ENCODE peak calls at places on chromosomes 16 and 17, in eight cellular contexts. A is Panc1; W is upper lobe of left lung; N is CD8-positive, alpha-beta memory T cell; X is HAP-1; O is Caco-2; H is left lung; Y is Peyer's patch. S is an unnamed sample.

GRCh38 chr16:11401161-11402050 is 56.1 kb downstream of the RMI2 start:
- DNase-seq in A (no peak), W (peak; percentile 58), N (no peak), X (no peak), O (no peak), H (no peak), Y (no peak), S (no peak)

GRCh38 chr17:64042700-64043485 is 22.5 kb upstream of the ICAM2 start:
- DNase-seq in A (no peak), W (no peak), N (no peak), X (no peak), O (no peak), H (no peak), Y (no peak), S (no peak)

GRCh38 chr17:19345486-19346350 is 16.8 kb downstream of the B9D1 start:
- DNase-seq in A (no peak), W (peak; percentile 18), N (no peak), X (no peak), O (no peak), H (no peak), Y (no peak), S (no peak)

GRCh38 chr17:50259484-50260324 is 14.6 kb upstream of the TMEM92 start:
- DNase-seq in A (no peak), W (no peak), N (no peak), X (no peak), O (no peak), H (no peak), Y (no peak), S (no peak)

GRCh38 chr16:84712138-84712671 is 12.4 kb downstream of the USP10 start:
- DNase-seq in A (no peak), W (no peak), N (no peak), X (no peak), O (no peak), H (no peak), Y (no peak), S (no peak)

GRCh38 chr17:75565066-75565465 is 22.5 kb upstream of the MYO15B start:
- DNase-seq in A (no peak), W (no peak), N (no peak), X (no peak), O (peak; percentile 79), H (no peak), Y (no peak), S (no peak)

GRCh38 chr16:69017036-69017783 is 88.2 kb upstream of the HAS3 start:
- DNase-seq in A (no peak), W (no peak), N (no peak), X (no peak), O (no peak), H (no peak), Y (no peak), S (no peak)

GRCh38 chr17:40854175-40854814 is 12.7 kb downstream of the KRT12 start:
- DNase-seq in A (peak; percentile 50), W (no peak), N (no peak), X (no peak), O (no peak), H (no peak), Y (no peak), S (no peak)

GRCh38 chr17:82295472-82295814 is 21.9 kb upstream of the CSNK1D start:
- DNase-seq in A (no peak), W (no peak), N (no peak), X (no peak), O (no peak), H (no peak), Y (no peak), S (no peak)

GRCh38 chr16:57639172-57639571 is 10.7 kb downstream of the ADGRG1 start:
- DNase-seq in A (no peak), W (no peak), N (no peak), X (peak; percentile 60), O (no peak), H (no peak), Y (no peak), S (no peak)

GRCh38 chr17:48155889-48156670 is 48.5 kb downstream of the SNX11 start:
- DNase-seq in A (no peak), W (no peak), N (no peak), X (no peak), O (no peak), H (no peak), Y (no peak), S (no peak)

GRCh38 chr17:76598004-76598439 is 12.4 kb upstream of the ST6GALNAC2 start:
- DNase-seq in A (no peak), W (no peak), N (no peak), X (no peak), O (no peak), H (no peak), Y (no peak), S (no peak)

GRCh38 chr16:30490210-30490609 is 17.7 kb downstream of the ITGAL start:
- DNase-seq in A (no peak), W (no peak), N (no peak), X (peak; percentile 71), O (no peak), H (no peak), Y (no peak), S (no peak)

GRCh38 chr16:85508993-85509392 is 104.1 kb upstream of the GSE1 start:
- DNase-seq in A (no peak), W (no peak), N (no peak), X (no peak), O (no peak), H (no peak), Y (no peak), S (no peak)

GRCh38 chr17:17712268-17712924 is 31.1 kb downstream of the RAI1 start:
- DNase-seq in A (no peak), W (no peak), N (no peak), X (no peak), O (no peak), H (no peak), Y (no peak), S (no peak)

GRCh38 chr17:70072900-70073299 is 2.1 kb upstream of the KCNJ16 start:
- DNase-seq in A (no peak), W (no peak), N (no peak), X (no peak), O (no peak), H (no peak), Y (no peak), S (no peak)

GRCh38 chr16:87947356-87948118 is 3.7 kb upstream of the BANP start:
- DNase-seq in A (no peak), W (no peak), N (no peak), X (no peak), O (no peak), H (no peak), Y (no peak), S (no peak)

GRCh38 chr17:57421393-57421717 is 165.0 kb downstream of the MSI2 start:
- DNase-seq in A (no peak), W (no peak), N (no peak), X (no peak), O (no peak), H (no peak), Y (no peak), S (no peak)
- H3K36me3 ChIP-seq in A (no peaks in the 10 kb centered on the region), W (no peaks in the 10 kb centered on the region), N (no peaks in the 10 kb centered on the region), X (no peaks in the 10 kb centered on the region), O (peaks cover 2% of the 10 kb centered on the region), H (no peaks in the 10 kb centered on the region), Y (no peaks in the 10 kb centered on the region), S (no peaks in the 10 kb centered on the region)

GRCh38 chr16:81041696-81042095 is 6.1 kb downstream of the ATMIN start:
- DNase-seq in A (no peak), W (no peak), N (no peak), X (peak; percentile 20), O (no peak), H (no peak), Y (no peak), S (no peak)
- H3K36me3 ChIP-seq in A (peaks cover 3% of the 10 kb centered on the region), W (peaks cover 43% of the 10 kb centered on the region), N (no peaks in the 10 kb centered on the region), X (peaks cover 62% of the 10 kb centered on the region), O (peaks cover 4% of the 10 kb centered on the region), H (no peaks in the 10 kb centered on the region), Y (no peaks in the 10 kb centered on the region), S (peaks cover 18% of the 10 kb centered on the region)

GRCh38 chr16:8647721-8648318 is 26.3 kb downstream of the METTL22 start:
- DNase-seq in A (no peak), W (no peak), N (no peak), X (no peak), O (no peak), H (no peak), Y (no peak), S (no peak)

GRCh38 chr16:8645141-8645521 is 23.6 kb downstream of the METTL22 start:
- DNase-seq in A (no peak), W (no peak), N (no peak), X (no peak), O (no peak), H (no peak), Y (no peak), S (no peak)

GRCh38 chr16:8645831-8646230 is 24.3 kb downstream of the METTL22 start:
- DNase-seq in A (no peak), W (no peak), N (no peak), X (no peak), O (no peak), H (no peak), Y (no peak), S (no peak)

GRCh38 chr16:8644513-8645140 is 23.1 kb downstream of the METTL22 start:
- DNase-seq in A (no peak), W (peak; percentile 70), N (no peak), X (no peak), O (no peak), H (peak; percentile 64), Y (no peak), S (no peak)

GRCh38 chr16:8646271-8646670 is 24.8 kb downstream of the METTL22 start:
- DNase-seq in A (no peak), W (no peak), N (no peak), X (no peak), O (no peak), H (no peak), Y (no peak), S (no peak)
- H3K36me3 ChIP-seq in A (peaks cover 12% of the 10 kb centered on the region), W (peaks cover 74% of the 10 kb centered on the region), N (peaks cover 30% of the 10 kb centered on the region), X (peaks cover 59% of the 10 kb centered on the region), O (peaks cover 3% of the 10 kb centered on the region), H (no peaks in the 10 kb centered on the region), Y (no peaks in the 10 kb centered on the region), S (peaks cover 54% of the 10 kb centered on the region)

GRCh38 chr17:79001190-79002020 is 8.2 kb downstream of the CANT1 start:
- DNase-seq in A (no peak), W (no peak), N (no peak), X (no peak), O (no peak), H (no peak), Y (peak; percentile 53), S (no peak)

GRCh38 chr17:78998311-78999055 is 11.1 kb downstream of the CANT1 start:
- DNase-seq in A (no peak), W (no peak), N (no peak), X (no peak), O (no peak), H (peak; percentile 43), Y (peak; percentile 93), S (no peak)

GRCh38 chr17:78999056-78999768 is 10.4 kb downstream of the CANT1 start:
- DNase-seq in A (no peak), W (no peak), N (no peak), X (no peak), O (no peak), H (no peak), Y (no peak), S (no peak)

GRCh38 chr17:79000396-79001189 is 9.0 kb downstream of the CANT1 start:
- DNase-seq in A (no peak), W (no peak), N (no peak), X (no peak), O (no peak), H (no peak), Y (no peak), S (no peak)

DNA sequence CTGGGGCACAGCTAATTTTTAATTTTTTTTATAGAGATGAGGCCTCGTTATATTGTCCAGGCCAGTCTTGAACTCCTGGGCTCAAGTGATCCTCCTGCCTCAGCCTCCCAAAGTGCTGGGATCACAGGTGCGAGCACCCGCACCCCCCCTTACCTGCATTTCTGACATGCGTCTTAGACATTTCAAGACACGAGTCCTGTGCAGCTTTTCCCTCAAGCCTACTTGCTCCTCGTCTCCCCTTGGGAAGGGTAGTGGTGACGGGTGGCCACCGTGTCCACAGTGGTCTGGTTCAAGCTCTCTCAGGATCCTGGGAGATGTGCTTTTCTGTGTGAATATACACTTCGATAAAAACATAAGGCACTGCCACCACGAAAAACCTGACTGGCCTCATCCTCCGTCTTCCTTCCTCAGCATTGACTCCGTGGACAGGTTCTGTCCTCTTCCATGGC is 9.6 kb downstream of the CANT1 start:
- DNase-seq in A (no peak), W (no peak), N (no peak), X (no peak), O (no peak), H (no peak), Y (no peak), S (no peak)
- H3K36me3 ChIP-seq in A (peaks cover 13% of the 10 kb centered on the region), W (peaks cover 52% of the 10 kb centered on the region), N (peaks cover 21% of the 10 kb centered on the region), X (peaks cover 19% of the 10 kb centered on the region), O (peaks cover 3% of the 10 kb centered on the region), H (no peaks in the 10 kb centered on the region), Y (no peaks in the 10 kb centered on the region), S (peaks cover 7% of the 10 kb centered on the region)

S was measured in iPS DF 6.9.